ENCODE peak calls at places on chromosomes 5 and 9, in four cellular contexts. S, T, P and H are unnamed samples.

GRCh38 chr5:59548807-59549357 is 344.6 kb downstream of the PDE4D start:
- DNase-seq in S (peak), T (no peak), P (no peak), H (no peak)

GRCh38 chr9:136945333-136946227 is 537 bp downstream of the C8G start:
- DNase-seq in S (no peak), T (no peak), P (no peak), H (no peak)

GRCh38 chr5:72412283-72413055 is 92.3 kb downstream of the PTCD2 start:
- DNase-seq in S (no peak), T (no peak), P (no peak), H (peak)

GRCh38 chr9:124730772-124731171 is 40.3 kb downstream of the NR6A1 start:
- DNase-seq in S (no peak), T (no peak), P (no peak), H (no peak)

GRCh38 chr9:15146121-15146820 is 160.7 kb downstream of the TTC39B start:
- DNase-seq in S (peak), T (no peak), P (no peak), H (no peak)

GRCh38 chr9:133518706-133519105 is 6.1 kb downstream of the MYMK start:
- DNase-seq in S (no peak), T (no peak), P (no peak), H (no peak)

GRCh38 chr5:23742701-23743100 is 235.3 kb downstream of the PRDM9 start:
- DNase-seq in S (no peak), T (no peak), P (no peak), H (no peak)

GRCh38 chr5:104186100-104186499 is 623.5 kb upstream of the NUDT12 start:
- DNase-seq in S (no peak), T (no peak), P (no peak), H (peak)

GRCh38 chr5:89728134-89728533 is 681.4 kb downstream of the CETN3 start:
- DNase-seq in S (peak), T (no peak), P (no peak), H (no peak)

GRCh38 chr9:8447618-8448017 is 648.0 kb upstream of the DMAC1 start:
- DNase-seq in S (no peak), T (no peak), P (no peak), H (no peak)

GRCh38 chr5:165579911-165580310 is 2074.5 kb downstream of the MAT2B start:
- DNase-seq in S (no peak), T (no peak), P (no peak), H (peak)

GRCh38 chr9:120344230-120344629 is 235.7 kb downstream of the CDK5RAP2 start:
- DNase-seq in S (no peak), T (no peak), P (no peak), H (peak)

GRCh38 chr9:69425402-69425801 is 100.4 kb downstream of the ENTREP1 start:
- DNase-seq in S (no peak), T (no peak), P (no peak), H (no peak)

GRCh38 chr9:88011005-88011766 is 36.9 kb upstream of the CDK20 start:
- DNase-seq in S (no peak), T (no peak), P (no peak), H (peak)